ENCODE peak calls at places on chromosomes 13 and 19, in nine cellular contexts. One of them, this sample, is unnamed.

GRCh38 chr19:7639863-7640348 is 3.0 kb downstream of the STXBP2 start:
- DNase-seq in endothelial cell: no peak
- DNase-seq in lower leg skin: no peak
- DNase-seq in germinal center: no peak
- DNase-seq in adipocyte: no peak
- DNase-seq in fibroblast of mammary gland: no peak
- DNase-seq in caudate nucleus: no peak
- DNase-seq in naive thymus-derived CD8-positive, alpha-beta T cell: no peak
- DNase-seq in mesothelial cell of epicardium: no peak
- DNase-seq in this sample: no peak

GRCh38 chr19:30065680-30066606 is 123.9 kb downstream of the URI1 start:
- DNase-seq in endothelial cell: no peak
- DNase-seq in lower leg skin: peak; percentile 40
- DNase-seq in germinal center: no peak
- DNase-seq in adipocyte: no peak
- DNase-seq in fibroblast of mammary gland: no peak
- DNase-seq in caudate nucleus: no peak
- DNase-seq in naive thymus-derived CD8-positive, alpha-beta T cell: peak; percentile 34
- DNase-seq in mesothelial cell of epicardium: no peak
- DNase-seq in this sample: no peak

GRCh38 chr13:38202730-38203129 is 146.9 kb upstream of the UFM1 start:
- DNase-seq in endothelial cell: no peak
- DNase-seq in lower leg skin: no peak
- DNase-seq in germinal center: no peak
- DNase-seq in adipocyte: peak; percentile 10
- DNase-seq in fibroblast of mammary gland: peak; percentile 74
- DNase-seq in caudate nucleus: no peak
- DNase-seq in naive thymus-derived CD8-positive, alpha-beta T cell: no peak
- DNase-seq in mesothelial cell of epicardium: no peak
- DNase-seq in this sample: no peak

GRCh38 chr13:73189766-73190165 is 131.0 kb downstream of the KLF5 start:
- DNase-seq in endothelial cell: no peak
- DNase-seq in lower leg skin: no peak
- DNase-seq in germinal center: no peak
- DNase-seq in adipocyte: no peak
- DNase-seq in fibroblast of mammary gland: no peak
- DNase-seq in caudate nucleus: no peak
- DNase-seq in naive thymus-derived CD8-positive, alpha-beta T cell: no peak
- DNase-seq in mesothelial cell of epicardium: no peak
- DNase-seq in this sample: no peak

GRCh38 chr19:58085348-58085875 is 12.6 kb downstream of the ZSCAN18 start:
- DNase-seq in endothelial cell: no peak
- DNase-seq in lower leg skin: no peak
- DNase-seq in germinal center: no peak
- DNase-seq in adipocyte: no peak
- DNase-seq in fibroblast of mammary gland: no peak
- DNase-seq in caudate nucleus: no peak
- DNase-seq in naive thymus-derived CD8-positive, alpha-beta T cell: no peak
- DNase-seq in mesothelial cell of epicardium: no peak
- DNase-seq in this sample: no peak

GRCh38 chr19:48292798-48293197 is 22.9 kb downstream of the ZNF114 start:
- DNase-seq in endothelial cell: no peak
- DNase-seq in lower leg skin: no peak
- DNase-seq in germinal center: no peak
- DNase-seq in adipocyte: peak; percentile 58
- DNase-seq in fibroblast of mammary gland: peak; percentile 97
- DNase-seq in caudate nucleus: peak; percentile 15
- DNase-seq in naive thymus-derived CD8-positive, alpha-beta T cell: no peak
- DNase-seq in mesothelial cell of epicardium: no peak
- DNase-seq in this sample: no peak

GRCh38 chr13:100875392-100876043 is 200.9 kb upstream of the TMTC4 start:
- DNase-seq in endothelial cell: no peak
- DNase-seq in lower leg skin: no peak
- DNase-seq in germinal center: no peak
- DNase-seq in adipocyte: peak; percentile 78
- DNase-seq in fibroblast of mammary gland: peak; percentile 95
- DNase-seq in caudate nucleus: no peak
- DNase-seq in naive thymus-derived CD8-positive, alpha-beta T cell: no peak
- DNase-seq in mesothelial cell of epicardium: no peak
- DNase-seq in this sample: no peak

GRCh38 chr13:113084094-113084942 is 21.3 kb upstream of the F7 start:
- DNase-seq in endothelial cell: no peak
- DNase-seq in lower leg skin: no peak
- DNase-seq in germinal center: no peak
- DNase-seq in adipocyte: no peak
- DNase-seq in fibroblast of mammary gland: no peak
- DNase-seq in caudate nucleus: no peak
- DNase-seq in naive thymus-derived CD8-positive, alpha-beta T cell: no peak
- DNase-seq in mesothelial cell of epicardium: no peak
- DNase-seq in this sample: no peak

GRCh38 chr13:98188544-98189166 is 11.6 kb upstream of the RNF113B start:
- DNase-seq in endothelial cell: no peak
- DNase-seq in lower leg skin: peak; percentile 84
- DNase-seq in germinal center: no peak
- DNase-seq in adipocyte: no peak
- DNase-seq in fibroblast of mammary gland: no peak
- DNase-seq in caudate nucleus: no peak
- DNase-seq in naive thymus-derived CD8-positive, alpha-beta T cell: no peak
- DNase-seq in mesothelial cell of epicardium: no peak
- DNase-seq in this sample: no peak

GRCh38 chr13:41914552-41914951 is 46.4 kb downstream of the VWA8 start:
- DNase-seq in endothelial cell: no peak
- DNase-seq in lower leg skin: no peak
- DNase-seq in germinal center: no peak
- DNase-seq in adipocyte: no peak
- DNase-seq in fibroblast of mammary gland: no peak
- DNase-seq in caudate nucleus: no peak
- DNase-seq in naive thymus-derived CD8-positive, alpha-beta T cell: no peak
- DNase-seq in mesothelial cell of epicardium: no peak
- DNase-seq in this sample: no peak

GRCh38 chr19:3119071-3119781 is 16.6 kb upstream of the GNA15 start:
- DNase-seq in endothelial cell: no peak
- DNase-seq in lower leg skin: no peak
- DNase-seq in germinal center: no peak
- DNase-seq in adipocyte: no peak
- DNase-seq in fibroblast of mammary gland: no peak
- DNase-seq in caudate nucleus: no peak
- DNase-seq in naive thymus-derived CD8-positive, alpha-beta T cell: no peak
- DNase-seq in mesothelial cell of epicardium: no peak
- DNase-seq in this sample: peak; percentile 17

GRCh38 chr19:35913589-35913988 is 5.5 kb upstream of the TYROBP start:
- DNase-seq in endothelial cell: no peak
- DNase-seq in lower leg skin: no peak
- DNase-seq in germinal center: no peak
- DNase-seq in adipocyte: no peak
- DNase-seq in fibroblast of mammary gland: peak; percentile 33
- DNase-seq in caudate nucleus: no peak
- DNase-seq in naive thymus-derived CD8-positive, alpha-beta T cell: no peak
- DNase-seq in mesothelial cell of epicardium: no peak
- DNase-seq in this sample: no peak